ENCODE peak calls at places on chromosome 22, in ten cellular contexts. One of them, this sample, is unnamed. For H3K4me1, the result is how much of the 10 kb centered on the place peaks cover.

GRCh38 chr22:38863531-38864131 is 8.4 kb downstream of the CBX6 start:
- DNase-seq in transverse colon: no peak
- DNase-seq in pancreas: peak
- DNase-seq in SK-N-SH: no peak
- DNase-seq in heart left ventricle: no peak
- DNase-seq in mammary epithelial cell: no peak
- DNase-seq in neural progenitor cell: no peak
- DNase-seq in breast epithelium: no peak
- DNase-seq in heart right ventricle: no peak
- DNase-seq in lower lobe of right lung: peak
- DNase-seq in this sample: no peak

GRCh38 chr22:26981520-26981919 is 324.1 kb downstream of the MIAT start:
- DNase-seq in transverse colon: peak
- DNase-seq in pancreas: no peak
- DNase-seq in SK-N-SH: peak
- DNase-seq in heart left ventricle: no peak
- DNase-seq in mammary epithelial cell: no peak
- DNase-seq in neural progenitor cell: no peak
- DNase-seq in breast epithelium: no peak
- DNase-seq in heart right ventricle: no peak
- DNase-seq in lower lobe of right lung: no peak
- DNase-seq in this sample: no peak

GRCh38 chr22:46052801-46053562 is 76.0 kb upstream of the WNT7B start:
- DNase-seq in transverse colon: peak
- DNase-seq in pancreas: peak
- DNase-seq in SK-N-SH: peak
- DNase-seq in heart left ventricle: peak
- DNase-seq in mammary epithelial cell: peak
- DNase-seq in neural progenitor cell: no peak
- DNase-seq in breast epithelium: peak
- DNase-seq in heart right ventricle: peak
- DNase-seq in lower lobe of right lung: peak
- DNase-seq in this sample: peak

GRCh38 chr22:32502346-32502745 is 27.7 kb downstream of the FBXO7 start:
- DNase-seq in transverse colon: no peak
- DNase-seq in pancreas: no peak
- DNase-seq in SK-N-SH: no peak
- DNase-seq in heart left ventricle: no peak
- DNase-seq in mammary epithelial cell: no peak
- DNase-seq in neural progenitor cell: peak
- DNase-seq in breast epithelium: no peak
- DNase-seq in heart right ventricle: no peak
- DNase-seq in lower lobe of right lung: no peak
- DNase-seq in this sample: no peak

GRCh38 chr22:23752750-23753149 is 1.5 kb downstream of the VPREB3 start:
- DNase-seq in transverse colon: no peak
- DNase-seq in pancreas: no peak
- DNase-seq in SK-N-SH: no peak
- DNase-seq in heart left ventricle: no peak
- DNase-seq in mammary epithelial cell: no peak
- DNase-seq in neural progenitor cell: no peak
- DNase-seq in breast epithelium: no peak
- DNase-seq in heart right ventricle: no peak
- DNase-seq in lower lobe of right lung: no peak
- DNase-seq in this sample: no peak

GRCh38 chr22:25484498-25484897 is 80.0 kb upstream of the GRK3 start:
- DNase-seq in transverse colon: no peak
- DNase-seq in pancreas: no peak
- DNase-seq in SK-N-SH: no peak
- DNase-seq in heart left ventricle: no peak
- DNase-seq in mammary epithelial cell: no peak
- DNase-seq in neural progenitor cell: no peak
- DNase-seq in breast epithelium: no peak
- DNase-seq in heart right ventricle: no peak
- DNase-seq in lower lobe of right lung: no peak
- DNase-seq in this sample: no peak

GRCh38 chr22:43749473-43749872 is 62.6 kb downstream of the EFCAB6 start:
- DNase-seq in transverse colon: no peak
- DNase-seq in pancreas: no peak
- DNase-seq in SK-N-SH: no peak
- DNase-seq in heart left ventricle: no peak
- DNase-seq in mammary epithelial cell: no peak
- DNase-seq in neural progenitor cell: peak
- DNase-seq in breast epithelium: no peak
- DNase-seq in heart right ventricle: no peak
- DNase-seq in lower lobe of right lung: no peak
- DNase-seq in this sample: no peak

GRCh38 chr22:19105867-19106802 is 16.1 kb downstream of the DGCR2 start:
- DNase-seq in transverse colon: no peak
- DNase-seq in pancreas: no peak
- DNase-seq in SK-N-SH: peak
- DNase-seq in heart left ventricle: no peak
- DNase-seq in mammary epithelial cell: peak
- DNase-seq in neural progenitor cell: peak
- DNase-seq in breast epithelium: no peak
- DNase-seq in heart right ventricle: no peak
- DNase-seq in lower lobe of right lung: no peak
- DNase-seq in this sample: no peak

GRCh38 chr22:39997421-39997820 is 2.7 kb downstream of the FAM83F start:
- DNase-seq in transverse colon: no peak
- DNase-seq in pancreas: no peak
- DNase-seq in SK-N-SH: no peak
- DNase-seq in heart left ventricle: no peak
- DNase-seq in mammary epithelial cell: no peak
- DNase-seq in neural progenitor cell: no peak
- DNase-seq in breast epithelium: no peak
- DNase-seq in heart right ventricle: no peak
- DNase-seq in lower lobe of right lung: no peak
- DNase-seq in this sample: no peak

GRCh38 chr22:39997939-39998726 is 3.4 kb downstream of the FAM83F start:
- DNase-seq in transverse colon: peak
- DNase-seq in pancreas: peak
- DNase-seq in SK-N-SH: peak
- DNase-seq in heart left ventricle: no peak
- DNase-seq in mammary epithelial cell: peak
- DNase-seq in neural progenitor cell: peak
- DNase-seq in breast epithelium: peak
- DNase-seq in heart right ventricle: peak
- DNase-seq in lower lobe of right lung: no peak
- DNase-seq in this sample: no peak

GRCh38 chr22:40000171-40000570 is 5.4 kb downstream of the FAM83F start:
- DNase-seq in transverse colon: no peak
- DNase-seq in pancreas: no peak
- DNase-seq in SK-N-SH: no peak
- DNase-seq in heart left ventricle: no peak
- DNase-seq in mammary epithelial cell: no peak
- DNase-seq in neural progenitor cell: no peak
- DNase-seq in breast epithelium: no peak
- DNase-seq in heart right ventricle: no peak
- DNase-seq in lower lobe of right lung: no peak
- DNase-seq in this sample: no peak

GRCh38 chr22:40001104-40001503 is 6.3 kb downstream of the FAM83F start:
- DNase-seq in transverse colon: no peak
- DNase-seq in pancreas: no peak
- DNase-seq in SK-N-SH: no peak
- DNase-seq in heart left ventricle: no peak
- DNase-seq in mammary epithelial cell: no peak
- DNase-seq in neural progenitor cell: no peak
- DNase-seq in breast epithelium: no peak
- DNase-seq in heart right ventricle: no peak
- DNase-seq in lower lobe of right lung: no peak
- DNase-seq in this sample: no peak

GRCh38 chr22:39999144-39999757 is 4.5 kb downstream of the FAM83F start:
- DNase-seq in transverse colon: peak
- DNase-seq in pancreas: no peak
- DNase-seq in SK-N-SH: no peak
- DNase-seq in heart left ventricle: no peak
- DNase-seq in mammary epithelial cell: no peak
- DNase-seq in neural progenitor cell: peak
- DNase-seq in breast epithelium: no peak
- DNase-seq in heart right ventricle: no peak
- DNase-seq in lower lobe of right lung: no peak
- DNase-seq in this sample: peak
- H3K4me1 ChIP-seq in transverse colon: under half
- H3K4me1 ChIP-seq in pancreas: under half
- H3K4me1 ChIP-seq in SK-N-SH: under half
- H3K4me1 ChIP-seq in heart left ventricle: under half
- H3K4me1 ChIP-seq in mammary epithelial cell: half or more
- H3K4me1 ChIP-seq in neural progenitor cell: half or more
- H3K4me1 ChIP-seq in breast epithelium: under half
- H3K4me1 ChIP-seq in heart right ventricle: under half
- H3K4me1 ChIP-seq in lower lobe of right lung: under half
- H3K4me1 ChIP-seq in this sample: under half

DNA sequence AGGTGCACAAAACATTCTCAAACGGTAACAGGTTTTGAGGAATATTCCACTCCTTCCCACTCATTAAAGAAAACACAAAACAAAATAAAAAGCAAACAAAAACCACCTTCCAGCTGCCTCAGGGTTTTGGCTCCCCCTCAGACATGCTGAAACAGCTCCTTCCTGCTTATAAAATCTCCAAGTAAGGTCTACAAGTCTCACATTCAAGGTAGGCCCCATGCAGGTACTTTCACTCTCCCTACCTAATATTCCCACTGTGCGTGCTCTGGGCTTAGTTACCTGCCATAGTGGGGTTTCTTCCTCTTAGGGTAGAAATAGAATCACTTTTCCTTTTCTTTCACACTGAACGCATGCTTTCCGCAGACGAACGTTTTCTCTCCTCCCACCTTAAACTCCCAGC is 132.3 kb downstream of the RBFOX2 start:
- DNase-seq in transverse colon: no peak
- DNase-seq in pancreas: no peak
- DNase-seq in SK-N-SH: no peak
- DNase-seq in heart left ventricle: no peak
- DNase-seq in mammary epithelial cell: peak
- DNase-seq in neural progenitor cell: no peak
- DNase-seq in breast epithelium: no peak
- DNase-seq in heart right ventricle: no peak
- DNase-seq in lower lobe of right lung: no peak
- DNase-seq in this sample: no peak
- H3K27ac ChIP-seq in transverse colon: peak
- H3K27ac ChIP-seq in pancreas: no peak
- H3K27ac ChIP-seq in SK-N-SH: peak
- H3K27ac ChIP-seq in heart left ventricle: no peak
- H3K27ac ChIP-seq in mammary epithelial cell: peak
- H3K27ac ChIP-seq in neural progenitor cell: no peak
- H3K27ac ChIP-seq in breast epithelium: peak
- H3K27ac ChIP-seq in heart right ventricle: no peak
- H3K27ac ChIP-seq in lower lobe of right lung: no peak
- H3K27ac ChIP-seq in this sample: no peak

GRCh38 chr22:20129747-20130014 is 1.9 kb upstream of the ZDHHC8 start:
- DNase-seq in transverse colon: no peak
- DNase-seq in pancreas: no peak
- DNase-seq in SK-N-SH: no peak
- DNase-seq in heart left ventricle: no peak
- DNase-seq in mammary epithelial cell: no peak
- DNase-seq in neural progenitor cell: no peak
- DNase-seq in breast epithelium: no peak
- DNase-seq in heart right ventricle: no peak
- DNase-seq in lower lobe of right lung: no peak
- DNase-seq in this sample: no peak

GRCh38 chr22:20130319-20130718 is 1.3 kb upstream of the ZDHHC8 start:
- DNase-seq in transverse colon: no peak
- DNase-seq in pancreas: no peak
- DNase-seq in SK-N-SH: no peak
- DNase-seq in heart left ventricle: no peak
- DNase-seq in mammary epithelial cell: no peak
- DNase-seq in neural progenitor cell: no peak
- DNase-seq in breast epithelium: no peak
- DNase-seq in heart right ventricle: no peak
- DNase-seq in lower lobe of right lung: no peak
- DNase-seq in this sample: no peak

GRCh38 chr22:20128619-20128901 is 3.0 kb upstream of the ZDHHC8 start:
- DNase-seq in transverse colon: no peak
- DNase-seq in pancreas: no peak
- DNase-seq in SK-N-SH: no peak
- DNase-seq in heart left ventricle: no peak
- DNase-seq in mammary epithelial cell: no peak
- DNase-seq in neural progenitor cell: no peak
- DNase-seq in breast epithelium: no peak
- DNase-seq in heart right ventricle: no peak
- DNase-seq in lower lobe of right lung: no peak
- DNase-seq in this sample: no peak

GRCh38 chr22:20127869-20128618 is 3.6 kb upstream of the ZDHHC8 start:
- DNase-seq in transverse colon: no peak
- DNase-seq in pancreas: no peak
- DNase-seq in SK-N-SH: no peak
- DNase-seq in heart left ventricle: no peak
- DNase-seq in mammary epithelial cell: no peak
- DNase-seq in neural progenitor cell: no peak
- DNase-seq in breast epithelium: no peak
- DNase-seq in heart right ventricle: no peak
- DNase-seq in lower lobe of right lung: no peak
- DNase-seq in this sample: no peak

GRCh38 chr22:20128902-20129746 is 2.5 kb upstream of the ZDHHC8 start:
- DNase-seq in transverse colon: peak
- DNase-seq in pancreas: no peak
- DNase-seq in SK-N-SH: no peak
- DNase-seq in heart left ventricle: no peak
- DNase-seq in mammary epithelial cell: no peak
- DNase-seq in neural progenitor cell: peak
- DNase-seq in breast epithelium: no peak
- DNase-seq in heart right ventricle: no peak
- DNase-seq in lower lobe of right lung: no peak
- DNase-seq in this sample: no peak
- TF ChIP-seq CTCF in transverse colon: no peak
- TF ChIP-seq CTCF in pancreas: no peak
- TF ChIP-seq CTCF in SK-N-SH: peak
- TF ChIP-seq CTCF in heart left ventricle: peak
- TF ChIP-seq CTCF in mammary epithelial cell: peak
- TF ChIP-seq CTCF in neural progenitor cell: peak
- TF ChIP-seq CTCF in breast epithelium: no peak
- TF ChIP-seq CTCF in heart right ventricle: peak
- TF ChIP-seq CTCF in lower lobe of right lung: no peak
- TF ChIP-seq CTCF in this sample: peak

GRCh38 chr22:36453855-36454378 is 27.5 kb downstream of the TXN2 start:
- DNase-seq in transverse colon: no peak
- DNase-seq in pancreas: no peak
- DNase-seq in SK-N-SH: no peak
- DNase-seq in heart left ventricle: no peak
- DNase-seq in mammary epithelial cell: no peak
- DNase-seq in neural progenitor cell: no peak
- DNase-seq in breast epithelium: no peak
- DNase-seq in heart right ventricle: no peak
- DNase-seq in lower lobe of right lung: no peak
- DNase-seq in this sample: no peak

GRCh38 chr22:36449776-36450175 is 31.7 kb downstream of the TXN2 start:
- DNase-seq in transverse colon: no peak
- DNase-seq in pancreas: no peak
- DNase-seq in SK-N-SH: no peak
- DNase-seq in heart left ventricle: no peak
- DNase-seq in mammary epithelial cell: no peak
- DNase-seq in neural progenitor cell: no peak
- DNase-seq in breast epithelium: no peak
- DNase-seq in heart right ventricle: no peak
- DNase-seq in lower lobe of right lung: no peak
- DNase-seq in this sample: no peak

GRCh38 chr22:36454916-36455570 is 26.4 kb downstream of the TXN2 start:
- DNase-seq in transverse colon: peak
- DNase-seq in pancreas: peak
- DNase-seq in SK-N-SH: peak
- DNase-seq in heart left ventricle: peak
- DNase-seq in mammary epithelial cell: peak
- DNase-seq in neural progenitor cell: peak
- DNase-seq in breast epithelium: peak
- DNase-seq in heart right ventricle: peak
- DNase-seq in lower lobe of right lung: peak
- DNase-seq in this sample: peak

GRCh38 chr22:36453266-36453607 is 28.2 kb downstream of the TXN2 start:
- DNase-seq in transverse colon: peak
- DNase-seq in pancreas: no peak
- DNase-seq in SK-N-SH: no peak
- DNase-seq in heart left ventricle: no peak
- DNase-seq in mammary epithelial cell: no peak
- DNase-seq in neural progenitor cell: no peak
- DNase-seq in breast epithelium: no peak
- DNase-seq in heart right ventricle: no peak
- DNase-seq in lower lobe of right lung: no peak
- DNase-seq in this sample: no peak

GRCh38 chr22:36452473-36453265 is 28.8 kb downstream of the TXN2 start:
- DNase-seq in transverse colon: no peak
- DNase-seq in pancreas: no peak
- DNase-seq in SK-N-SH: no peak
- DNase-seq in heart left ventricle: no peak
- DNase-seq in mammary epithelial cell: no peak
- DNase-seq in neural progenitor cell: no peak
- DNase-seq in breast epithelium: no peak
- DNase-seq in heart right ventricle: no peak
- DNase-seq in lower lobe of right lung: no peak
- DNase-seq in this sample: no peak
- H3K4me1 ChIP-seq in transverse colon: under half
- H3K4me1 ChIP-seq in pancreas: half or more
- H3K4me1 ChIP-seq in SK-N-SH: under half
- H3K4me1 ChIP-seq in heart left ventricle: under half
- H3K4me1 ChIP-seq in mammary epithelial cell: under half
- H3K4me1 ChIP-seq in neural progenitor cell: under half
- H3K4me1 ChIP-seq in breast epithelium: under half
- H3K4me1 ChIP-seq in heart right ventricle: half or more
- H3K4me1 ChIP-seq in lower lobe of right lung: half or more
- H3K4me1 ChIP-seq in this sample: under half

This sample was measured in fibroblast of lung.